ENCODE peak calls at places on chromosomes 1 and 21, in seven cellular contexts. O is fibroblast of the conjunctiva, E is progenitor cell of endocrine pancreas, D is uterus, J is endothelial cell, S is fibroblast of mammary gland, Y is heart left ventricle. Q is an unnamed sample.

GRCh38 chr1:224804220-224804619 is 125.3 kb upstream of the DNAH14 start:
- DNase-seq in Y (no peak), D (no peak), J (no peak), E (no peak), S (no peak), O (no peak), Q (no peak)

GRCh38 chr1:27473755-27474154 is 16.2 kb downstream of the WASF2 start:
- DNase-seq in O (no peak), S (no peak), Y (no peak), J (no peak), E (no peak), D (no peak), Q (no peak)

GRCh38 chr21:42373181-42373907 is 7.0 kb upstream of the TFF1 start:
- DNase-seq in Y (no peak), O (no peak), S (no peak), D (no peak), J (no peak), E (no peak), Q (no peak)

GRCh38 chr1:241115784-241116183 is 241.2 kb downstream of the RGS7 start:
- DNase-seq in Y (no peak), J (no peak), O (no peak), E (no peak), D (no peak), S (no peak), Q (no peak)

GRCh38 chr21:42564561-42564971 is 50.9 kb downstream of the SLC37A1 start:
- DNase-seq in J (no peak), S (no peak), O (no peak), Y (peak), E (no peak), D (peak), Q (no peak)

GRCh38 chr1:215718888-215719287 is 151.8 kb downstream of the KCTD3 start:
- DNase-seq in O (no peak), S (peak), D (no peak), Y (no peak), J (no peak), E (no peak), Q (no peak)

GRCh38 chr1:170714938-170715337 is 51.0 kb downstream of the PRRX1 start:
- DNase-seq in O (no peak), D (no peak), J (no peak), Y (no peak), E (no peak), S (no peak), Q (no peak)

GRCh38 chr1:156165083-156165482 is 11.7 kb downstream of the SEMA4A start:
- DNase-seq in Y (no peak), J (no peak), E (no peak), O (no peak), S (no peak), D (no peak), Q (no peak)

GRCh38 chr1:227155688-227156087 is 162.6 kb downstream of the CDC42BPA start:
- DNase-seq in Y (no peak), S (no peak), D (no peak), O (no peak), E (no peak), J (no peak), Q (no peak)

GRCh38 chr1:157199421-157199755 is 61.2 kb upstream of the ETV3 start:
- DNase-seq in E (no peak), Y (no peak), D (no peak), S (no peak), J (no peak), O (no peak), Q (peak)

GRCh38 chr1:211118407-211119102 is 15.4 kb downstream of the KCNH1 start:
- DNase-seq in E (no peak), D (no peak), Y (no peak), O (no peak), J (no peak), S (peak), Q (peak)

GRCh38 chr21:41641821-41642368 is 125.0 kb downstream of the RIPK4 start:
- DNase-seq in E (no peak), Y (peak), J (no peak), O (peak), S (peak), D (peak), Q (peak)

GRCh38 chr1:220732621-220733020 is 15.5 kb upstream of the MTARC2 start:
- DNase-seq in O (no peak), Y (no peak), J (peak), D (no peak), E (no peak), S (no peak), Q (no peak)

GRCh38 chr1:11027316-11027715 is 14.9 kb downstream of the TARDBP start:
- DNase-seq in O (no peak), J (no peak), D (no peak), E (no peak), S (no peak), Y (no peak), Q (no peak)

GRCh38 chr1:193143285-193143684 is 21.5 kb downstream of the CDC73 start:
- DNase-seq in Y (no peak), E (no peak), S (peak), D (no peak), O (peak), J (no peak), Q (no peak)

GRCh38 chr1:206693029-206693428 is 8.3 kb downstream of the MAPKAPK2 start:
- DNase-seq in J (no peak), E (no peak), O (no peak), D (peak), S (peak), Y (peak), Q (peak)